ENCODE peak calls at places on chromosomes 1 and 21, in nine cellular contexts. A is AML-193, E is brain pericyte, X is hepatic stellate cell, J is left ventricle myocardium superior, Q is EH, W is HEK293T, N is T-helper 2 cell, Z is GM03348. Y is an unnamed sample.

GRCh38 chr1:171379846-171380245 is 65.9 kb downstream of the FMO4 start:
- DNase-seq in Q (no peak), W (no peak), N (no peak), E (no peak), J (no peak), X (no peak), Z (no peak), A (no peak), Y (no peak)

GRCh38 chr1:115144176-115144575 is 54.9 kb upstream of the TSPAN2 start:
- DNase-seq in Q (no peak), N (no peak), X (no peak), E (no peak), J (no peak), W (no peak), A (no peak), Z (no peak), Y (no peak)

GRCh38 chr21:31557421-31557955 is 102.0 kb upstream of the SOD1 start:
- DNase-seq in W (no peak), Q (no peak), J (no peak), N (peak; percentile 35), A (no peak), X (no peak), E (no peak), Z (no peak), Y (no peak)

GRCh38 chr1:231512147-231512698 is 16.2 kb upstream of the TSNAX start:
- DNase-seq in E (no peak), X (peak; percentile 11), Z (peak; percentile 57), W (no peak), A (no peak), J (no peak), Q (peak; percentile 48), N (no peak), Y (peak; percentile 82)

GRCh38 chr1:207831517-207832327 is 79.2 kb downstream of the CD34 start:
- DNase-seq in A (no peak), Q (peak; percentile 24), N (peak; percentile 85), X (no peak), J (no peak), W (no peak), Z (no peak), E (no peak), Y (peak; percentile 50)

GRCh38 chr1:9315411-9316079 is 22.9 kb downstream of the SPSB1 start:
- DNase-seq in J (no peak), X (no peak), A (no peak), W (no peak), N (peak; percentile 90), Z (peak; percentile 51), E (peak; percentile 85), Q (peak; percentile 45), Y (no peak)

GRCh38 chr1:59411147-59411546 is 114.3 kb downstream of the FGGY start:
- DNase-seq in Z (no peak), X (no peak), N (no peak), J (no peak), Q (no peak), W (no peak), A (no peak), E (no peak), Y (no peak)

GRCh38 chr21:27388835-27389234 is 421.9 kb upstream of the ADAMTS5 start:
- DNase-seq in X (no peak), Q (no peak), E (no peak), W (no peak), A (no peak), Z (no peak), N (no peak), J (no peak), Y (no peak)

GRCh38 chr1:150972417-150972940 is 2.2 kb downstream of the CERS2 start:
- DNase-seq in Q (no peak), X (no peak), J (no peak), E (no peak), N (no peak), A (no peak), W (no peak), Z (no peak), Y (no peak)

GRCh38 chr1:119745034-119745433 is 23.7 kb downstream of the HMGCS2 start:
- DNase-seq in Q (no peak), Z (no peak), E (no peak), X (no peak), N (no peak), W (no peak), A (no peak), J (no peak), Y (no peak)

GRCh38 chr1:94798054-94798453 is 22.1 kb upstream of the SLC44A3 start:
- DNase-seq in E (no peak), Z (no peak), J (no peak), Q (no peak), W (no peak), A (no peak), N (no peak), X (no peak), Y (no peak)

GRCh38 chr1:4657244-4657789 is 2.9 kb downstream of the AJAP1 start:
- DNase-seq in E (no peak), X (no peak), Q (no peak), W (no peak), J (no peak), Z (no peak), A (no peak), N (no peak), Y (no peak)

GRCh38 chr1:55338448-55338820 is 123.3 kb upstream of the USP24 start:
- DNase-seq in A (no peak), X (no peak), W (no peak), Q (no peak), J (no peak), N (peak; percentile 17), E (no peak), Z (no peak), Y (no peak)

GRCh38 chr1:147627435-147628110 is 42.8 kb downstream of the ACP6 start:
- DNase-seq in Z (peak; percentile 84), E (no peak), J (peak; percentile 67), W (peak; percentile 84), X (peak; percentile 79), N (peak; percentile 65), Q (peak; percentile 58), A (peak; percentile 16), Y (peak; percentile 45)

GRCh38 chr1:228487336-228488106 is at the start of gene RNF187:
- DNase-seq in W (peak; percentile 61), E (no peak), Z (peak; percentile 97), Q (no peak), N (peak; percentile 74), J (peak; percentile 95), X (peak; percentile 94), A (no peak), Y (no peak)

GRCh38 chr1:190129367-190129766 is 348.3 kb downstream of the BRINP3 start:
- DNase-seq in X (no peak), Q (no peak), A (no peak), W (no peak), J (no peak), E (no peak), N (no peak), Z (no peak), Y (no peak)

GRCh38 chr1:4126731-4127594 is 226.9 kb upstream of the C1orf174 start:
- DNase-seq in X (no peak), J (no peak), Z (no peak), E (no peak), A (no peak), Q (no peak), W (no peak), N (no peak), Y (no peak)

GRCh38 chr1:25996966-25997758 is 701 bp downstream of the PAFAH2 start:
- DNase-seq in E (no peak), Z (peak; percentile 71), X (peak; percentile 48), W (no peak), Q (peak; percentile 76), J (no peak), N (peak; percentile 71), A (peak; percentile 98), Y (no peak)